ENCODE peak calls at places on chromosomes 11 and 22, in four cellular contexts. N, U, Y and X are unnamed samples.

GRCh38 chr11:115920841-115921480 is 416.7 kb upstream of the CADM1 start:
- DNase-seq in N (no peak), U (no peak), Y (no peak), X (no peak)

GRCh38 chr11:65084598-65085375 is 765 bp downstream of the ZFPL1 start:
- DNase-seq in N (no peak), U (no peak), Y (no peak), X (no peak)

GRCh38 chr11:90722552-90723190 is 499.8 kb upstream of the CHORDC1 start:
- DNase-seq in N (no peak), U (no peak), Y (no peak), X (no peak)

GRCh38 chr22:47384977-47385376 is 622.5 kb downstream of the TBC1D22A start:
- DNase-seq in N (no peak), U (no peak), Y (no peak), X (no peak)

GRCh38 chr22:30541979-30542810 is 4.3 kb downstream of the SEC14L6 start:
- DNase-seq in N (peak), U (no peak), Y (no peak), X (no peak)

GRCh38 chr11:83464181-83464580 is 178.0 kb upstream of the CCDC90B start:
- DNase-seq in N (no peak), U (no peak), Y (no peak), X (no peak)

GRCh38 chr22:37454857-37455686 is 27.8 kb upstream of the ELFN2 start:
- DNase-seq in N (no peak), U (no peak), Y (no peak), X (no peak)

GRCh38 chr11:2885017-2885675 is 429 bp downstream of the CDKN1C start:
- DNase-seq in N (peak), U (no peak), Y (peak), X (peak)

GRCh38 chr22:30047364-30047738 is 32.9 kb upstream of the HORMAD2 start:
- DNase-seq in N (no peak), U (no peak), Y (no peak), X (peak)

GRCh38 chr11:79973701-79974626 is 533.1 kb upstream of the TENM4 start:
- DNase-seq in N (no peak), U (no peak), Y (no peak), X (no peak)

GRCh38 chr11:67045314-67045713 is 11.3 kb upstream of the RHOD start:
- DNase-seq in N (no peak), U (no peak), Y (no peak), X (no peak)

GRCh38 chr11:73393011-73393380 is 16.8 kb downstream of the RELT start:
- DNase-seq in N (no peak), U (no peak), Y (no peak), X (no peak)